ENCODE peak calls at places on chromosomes 5 and 9, in seven cellular contexts. One of them, this sample, is unnamed. For H3K4me1, the result is how much of the 10 kb centered on the place peaks cover.

GRCh38 chr5:158736134-158736533 is 363.6 kb downstream of the EBF1 start:
- DNase-seq in iPS DF 6.9: no peak
- DNase-seq in cardiac muscle cell: no peak
- DNase-seq in mucosa of descending colon: no peak
- DNase-seq in mammary epithelial cell: no peak
- DNase-seq in CD4-positive, alpha-beta memory T cell: no peak
- DNase-seq in A549: no peak
- DNase-seq in this sample: no peak

GRCh38 chr9:136090768-136091581 is 4.1 kb downstream of the NACC2 start:
- DNase-seq in iPS DF 6.9: no peak
- DNase-seq in cardiac muscle cell: no peak
- DNase-seq in mucosa of descending colon: peak
- DNase-seq in mammary epithelial cell: no peak
- DNase-seq in CD4-positive, alpha-beta memory T cell: no peak
- DNase-seq in A549: no peak
- DNase-seq in this sample: peak

GRCh38 chr9:131304676-131305366 is 15.3 kb downstream of the PLPP7 start:
- DNase-seq in iPS DF 6.9: no peak
- DNase-seq in cardiac muscle cell: no peak
- DNase-seq in mucosa of descending colon: no peak
- DNase-seq in mammary epithelial cell: no peak
- DNase-seq in CD4-positive, alpha-beta memory T cell: no peak
- DNase-seq in A549: no peak
- DNase-seq in this sample: no peak

GRCh38 chr5:54309751-54310432 is 481 bp downstream of the ARL15 start:
- DNase-seq in iPS DF 6.9: no peak
- DNase-seq in cardiac muscle cell: peak
- DNase-seq in mucosa of descending colon: peak
- DNase-seq in mammary epithelial cell: peak
- DNase-seq in CD4-positive, alpha-beta memory T cell: peak
- DNase-seq in A549: peak
- DNase-seq in this sample: peak

GRCh38 chr5:86679529-86679928 is 61.8 kb downstream of the COX7C start:
- DNase-seq in iPS DF 6.9: peak
- DNase-seq in cardiac muscle cell: peak
- DNase-seq in mucosa of descending colon: no peak
- DNase-seq in mammary epithelial cell: peak
- DNase-seq in CD4-positive, alpha-beta memory T cell: no peak
- DNase-seq in A549: peak
- DNase-seq in this sample: peak

GRCh38 chr5:50836356-50836755 is 169.9 kb downstream of the PARP8 start:
- DNase-seq in iPS DF 6.9: peak
- DNase-seq in cardiac muscle cell: no peak
- DNase-seq in mucosa of descending colon: no peak
- DNase-seq in mammary epithelial cell: no peak
- DNase-seq in CD4-positive, alpha-beta memory T cell: no peak
- DNase-seq in A549: no peak
- DNase-seq in this sample: no peak

GRCh38 chr5:54520940-54521339 is 3.4 kb downstream of the SNX18 start:
- DNase-seq in iPS DF 6.9: no peak
- DNase-seq in cardiac muscle cell: peak
- DNase-seq in mucosa of descending colon: no peak
- DNase-seq in mammary epithelial cell: no peak
- DNase-seq in CD4-positive, alpha-beta memory T cell: no peak
- DNase-seq in A549: no peak
- DNase-seq in this sample: no peak

GRCh38 chr5:21919417-21920022 is 933.6 kb downstream of the CDH12 start:
- DNase-seq in iPS DF 6.9: peak
- DNase-seq in cardiac muscle cell: peak
- DNase-seq in mucosa of descending colon: no peak
- DNase-seq in mammary epithelial cell: peak
- DNase-seq in CD4-positive, alpha-beta memory T cell: no peak
- DNase-seq in A549: peak
- DNase-seq in this sample: no peak

GRCh38 chr5:65482280-65482726 is 583 bp upstream of the ADAMTS6 start:
- DNase-seq in iPS DF 6.9: no peak
- DNase-seq in cardiac muscle cell: peak
- DNase-seq in mucosa of descending colon: no peak
- DNase-seq in mammary epithelial cell: peak
- DNase-seq in CD4-positive, alpha-beta memory T cell: no peak
- DNase-seq in A549: no peak
- DNase-seq in this sample: no peak

GRCh38 chr5:127029513-127030258 is 672 bp downstream of the MARCHF3 start:
- DNase-seq in iPS DF 6.9: no peak
- DNase-seq in cardiac muscle cell: peak
- DNase-seq in mucosa of descending colon: peak
- DNase-seq in mammary epithelial cell: peak
- DNase-seq in CD4-positive, alpha-beta memory T cell: peak
- DNase-seq in A549: peak
- DNase-seq in this sample: peak

DNA sequence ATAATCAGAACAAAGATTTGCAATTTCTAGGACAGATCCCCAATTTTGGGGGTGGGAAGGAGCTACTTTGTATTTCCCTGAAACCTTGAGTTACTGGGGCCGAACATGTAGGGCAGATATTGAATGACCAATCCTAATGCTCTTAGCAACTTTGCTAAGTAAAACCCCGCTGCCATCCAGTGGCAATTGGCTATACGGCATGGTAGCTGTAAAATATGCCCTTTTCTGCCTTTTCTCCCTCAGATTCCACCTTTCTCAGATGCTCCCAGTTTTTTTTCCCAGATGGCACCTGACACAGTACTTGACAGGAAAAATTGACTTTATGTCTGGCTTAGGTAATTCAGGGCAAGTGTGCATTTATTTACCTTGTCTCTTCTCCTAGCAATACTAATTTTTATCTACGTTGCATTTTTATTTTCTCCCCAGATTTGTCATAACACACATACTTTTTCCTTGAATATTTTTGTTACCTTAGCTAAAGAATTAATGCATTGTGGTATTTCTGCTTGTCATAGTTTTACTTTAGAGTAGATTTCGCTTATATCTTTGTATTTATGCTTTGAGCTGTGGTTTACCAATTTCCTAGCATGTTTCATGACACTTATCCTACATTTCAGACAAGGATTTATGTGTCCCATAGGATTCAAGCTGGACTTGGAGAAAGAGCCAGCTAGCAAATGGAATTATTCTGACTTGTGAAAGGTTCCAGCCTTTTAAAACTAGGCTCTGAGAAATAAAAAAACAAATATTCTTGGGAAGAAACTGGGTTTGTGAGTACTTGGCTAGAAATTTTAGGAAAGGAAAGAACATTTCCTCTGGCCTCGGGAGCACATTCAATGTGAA is 37.3 kb downstream of the PIK3R1 start:
- DNase-seq in iPS DF 6.9: peak
- DNase-seq in cardiac muscle cell: peak
- DNase-seq in mucosa of descending colon: no peak
- DNase-seq in mammary epithelial cell: peak
- DNase-seq in CD4-positive, alpha-beta memory T cell: no peak
- DNase-seq in A549: peak
- DNase-seq in this sample: peak
- H3K4me1 ChIP-seq in iPS DF 6.9: under half
- H3K4me1 ChIP-seq in cardiac muscle cell: under half
- H3K4me1 ChIP-seq in mucosa of descending colon: under half
- H3K4me1 ChIP-seq in mammary epithelial cell: under half
- H3K4me1 ChIP-seq in CD4-positive, alpha-beta memory T cell: half or more
- H3K4me1 ChIP-seq in A549: under half
- H3K4me1 ChIP-seq in this sample: under half

GRCh38 chr9:133981958-133982681 is 10.0 kb downstream of the VAV2 start:
- DNase-seq in iPS DF 6.9: no peak
- DNase-seq in cardiac muscle cell: no peak
- DNase-seq in mucosa of descending colon: peak
- DNase-seq in mammary epithelial cell: no peak
- DNase-seq in CD4-positive, alpha-beta memory T cell: no peak
- DNase-seq in A549: no peak
- DNase-seq in this sample: peak

GRCh38 chr9:133980864-133981588 is 11.1 kb downstream of the VAV2 start:
- DNase-seq in iPS DF 6.9: no peak
- DNase-seq in cardiac muscle cell: no peak
- DNase-seq in mucosa of descending colon: peak
- DNase-seq in mammary epithelial cell: no peak
- DNase-seq in CD4-positive, alpha-beta memory T cell: no peak
- DNase-seq in A549: no peak
- DNase-seq in this sample: peak

GRCh38 chr9:133979921-133980863 is 11.9 kb downstream of the VAV2 start:
- DNase-seq in iPS DF 6.9: no peak
- DNase-seq in cardiac muscle cell: no peak
- DNase-seq in mucosa of descending colon: peak
- DNase-seq in mammary epithelial cell: no peak
- DNase-seq in CD4-positive, alpha-beta memory T cell: peak
- DNase-seq in A549: no peak
- DNase-seq in this sample: peak

GRCh38 chr9:133982971-133983720 is 9.0 kb downstream of the VAV2 start:
- DNase-seq in iPS DF 6.9: no peak
- DNase-seq in cardiac muscle cell: no peak
- DNase-seq in mucosa of descending colon: peak
- DNase-seq in mammary epithelial cell: no peak
- DNase-seq in CD4-positive, alpha-beta memory T cell: no peak
- DNase-seq in A549: no peak
- DNase-seq in this sample: no peak

DNA sequence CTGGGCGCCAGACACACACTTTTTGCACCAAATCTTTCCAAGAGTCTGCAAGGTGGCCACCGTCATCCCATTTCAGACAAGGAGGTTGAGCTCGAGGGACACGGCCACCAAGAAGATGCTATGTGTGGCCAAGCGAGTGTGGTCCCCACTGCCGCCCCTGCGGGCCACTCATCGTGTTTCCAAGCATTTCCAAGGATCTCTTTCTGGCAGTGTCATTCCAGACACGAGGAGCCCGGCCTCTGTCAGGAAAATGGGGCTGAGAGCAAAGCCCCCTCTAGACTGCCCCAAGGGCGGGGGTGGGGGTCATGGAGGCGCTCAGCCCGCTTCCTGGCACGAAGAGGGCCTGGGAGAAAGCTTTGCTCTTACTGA is 10.6 kb downstream of the VAV2 start:
- DNase-seq in iPS DF 6.9: no peak
- DNase-seq in cardiac muscle cell: no peak
- DNase-seq in mucosa of descending colon: no peak
- DNase-seq in mammary epithelial cell: no peak
- DNase-seq in CD4-positive, alpha-beta memory T cell: peak
- DNase-seq in A549: no peak
- DNase-seq in this sample: peak
- H3K4me1 ChIP-seq in iPS DF 6.9: under half
- H3K4me1 ChIP-seq in cardiac muscle cell: under half
- H3K4me1 ChIP-seq in mucosa of descending colon: under half
- H3K4me1 ChIP-seq in mammary epithelial cell: under half
- H3K4me1 ChIP-seq in CD4-positive, alpha-beta memory T cell: under half
- H3K4me1 ChIP-seq in A549: under half
- H3K4me1 ChIP-seq in this sample: under half

GRCh38 chr5:1799602-1800469 is at the start of gene MRPL36:
- DNase-seq in iPS DF 6.9: peak
- DNase-seq in cardiac muscle cell: peak
- DNase-seq in mucosa of descending colon: peak
- DNase-seq in mammary epithelial cell: peak
- DNase-seq in CD4-positive, alpha-beta memory T cell: peak
- DNase-seq in A549: peak
- DNase-seq in this sample: peak

GRCh38 chr5:1797855-1798254 is 1.8 kb downstream of the MRPL36 start:
- DNase-seq in iPS DF 6.9: no peak
- DNase-seq in cardiac muscle cell: no peak
- DNase-seq in mucosa of descending colon: no peak
- DNase-seq in mammary epithelial cell: no peak
- DNase-seq in CD4-positive, alpha-beta memory T cell: no peak
- DNase-seq in A549: no peak
- DNase-seq in this sample: no peak

GRCh38 chr5:1800470-1801060 is 642 bp upstream of the NDUFS6 start:
- DNase-seq in iPS DF 6.9: no peak
- DNase-seq in cardiac muscle cell: peak
- DNase-seq in mucosa of descending colon: peak
- DNase-seq in mammary epithelial cell: no peak
- DNase-seq in CD4-positive, alpha-beta memory T cell: peak
- DNase-seq in A549: peak
- DNase-seq in this sample: no peak

GRCh38 chr5:1797109-1797800 is 2.4 kb downstream of the MRPL36 start:
- DNase-seq in iPS DF 6.9: no peak
- DNase-seq in cardiac muscle cell: no peak
- DNase-seq in mucosa of descending colon: no peak
- DNase-seq in mammary epithelial cell: no peak
- DNase-seq in CD4-positive, alpha-beta memory T cell: no peak
- DNase-seq in A549: no peak
- DNase-seq in this sample: no peak

DNA sequence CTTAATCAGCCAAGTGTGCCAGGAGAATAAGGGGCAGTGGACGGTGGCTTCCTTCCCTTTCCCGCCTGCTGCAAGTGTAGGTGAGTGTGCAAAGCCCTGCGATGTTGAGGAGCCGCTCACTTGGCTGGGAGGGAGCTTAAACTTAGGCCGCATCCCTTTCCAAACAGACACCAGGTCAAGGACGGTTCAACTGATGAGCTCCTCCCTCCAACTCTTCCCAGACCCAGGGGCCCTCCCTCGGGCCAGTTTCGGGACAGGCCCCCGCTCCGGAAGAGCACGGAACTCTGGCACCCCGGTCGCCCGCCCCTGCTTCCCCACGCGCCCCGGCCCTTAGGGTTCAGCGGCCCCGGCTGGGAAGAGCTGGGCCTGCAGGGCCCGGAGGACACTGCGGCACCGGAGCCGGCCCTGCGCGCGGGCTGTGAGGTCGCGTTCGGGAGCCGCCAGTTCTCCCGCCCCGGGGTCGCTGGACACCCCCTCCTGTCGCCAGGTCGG is 481 bp downstream of the MRPL36 start:
- DNase-seq in iPS DF 6.9: no peak
- DNase-seq in cardiac muscle cell: peak
- DNase-seq in mucosa of descending colon: no peak
- DNase-seq in mammary epithelial cell: peak
- DNase-seq in CD4-positive, alpha-beta memory T cell: peak
- DNase-seq in A549: peak
- DNase-seq in this sample: no peak
- H3K4me1 ChIP-seq in iPS DF 6.9: under half
- H3K4me1 ChIP-seq in cardiac muscle cell: under half
- H3K4me1 ChIP-seq in mucosa of descending colon: under half
- H3K4me1 ChIP-seq in mammary epithelial cell: under half
- H3K4me1 ChIP-seq in CD4-positive, alpha-beta memory T cell: half or more
- H3K4me1 ChIP-seq in A549: under half
- H3K4me1 ChIP-seq in this sample: under half

GRCh38 chr5:76483433-76483832 is 80.3 kb downstream of the IQGAP2 start:
- DNase-seq in iPS DF 6.9: no peak
- DNase-seq in cardiac muscle cell: no peak
- DNase-seq in mucosa of descending colon: no peak
- DNase-seq in mammary epithelial cell: no peak
- DNase-seq in CD4-positive, alpha-beta memory T cell: no peak
- DNase-seq in A549: no peak
- DNase-seq in this sample: no peak

GRCh38 chr5:76487784-76488183 is 84.7 kb downstream of the IQGAP2 start:
- DNase-seq in iPS DF 6.9: no peak
- DNase-seq in cardiac muscle cell: no peak
- DNase-seq in mucosa of descending colon: no peak
- DNase-seq in mammary epithelial cell: no peak
- DNase-seq in CD4-positive, alpha-beta memory T cell: no peak
- DNase-seq in A549: no peak
- DNase-seq in this sample: no peak

GRCh38 chr5:76482961-76483360 is 79.9 kb downstream of the IQGAP2 start:
- DNase-seq in iPS DF 6.9: no peak
- DNase-seq in cardiac muscle cell: no peak
- DNase-seq in mucosa of descending colon: no peak
- DNase-seq in mammary epithelial cell: no peak
- DNase-seq in CD4-positive, alpha-beta memory T cell: no peak
- DNase-seq in A549: no peak
- DNase-seq in this sample: no peak

GRCh38 chr5:76488969-76489368 is 85.9 kb downstream of the IQGAP2 start:
- DNase-seq in iPS DF 6.9: no peak
- DNase-seq in cardiac muscle cell: no peak
- DNase-seq in mucosa of descending colon: no peak
- DNase-seq in mammary epithelial cell: no peak
- DNase-seq in CD4-positive, alpha-beta memory T cell: no peak
- DNase-seq in A549: no peak
- DNase-seq in this sample: no peak

GRCh38 chr5:76485511-76485910 is 82.4 kb downstream of the IQGAP2 start:
- DNase-seq in iPS DF 6.9: no peak
- DNase-seq in cardiac muscle cell: no peak
- DNase-seq in mucosa of descending colon: no peak
- DNase-seq in mammary epithelial cell: no peak
- DNase-seq in CD4-positive, alpha-beta memory T cell: no peak
- DNase-seq in A549: no peak
- DNase-seq in this sample: no peak
- H3K4me1 ChIP-seq in iPS DF 6.9: under half
- H3K4me1 ChIP-seq in cardiac muscle cell: under half
- H3K4me1 ChIP-seq in mucosa of descending colon: under half
- H3K4me1 ChIP-seq in mammary epithelial cell: under half
- H3K4me1 ChIP-seq in CD4-positive, alpha-beta memory T cell: under half
- H3K4me1 ChIP-seq in A549: under half
- H3K4me1 ChIP-seq in this sample: under half

This sample was measured in right cardiac atrium.